ENCODE peak calls at places on chromosomes 1 and 21, in seven cellular contexts. L is astrocyte, H is hepatocyte, Y is neuronal stem cell, S is OCI-LY7, W is GM12878, F is HCT116. X is an unnamed sample.

GRCh38 chr1:186178426-186179043 is 196.5 kb downstream of the TPR start:
- DNase-seq in L (no peak), H (no peak), Y (no peak), S (no peak), W (no peak), F (no peak), X (no peak)

GRCh38 chr1:78447096-78447495 is 43.7 kb upstream of the PTGFR start:
- DNase-seq in L (peak; percentile 8), H (no peak), Y (no peak), S (no peak), W (no peak), F (no peak), X (no peak)

GRCh38 chr1:22619808-22620207 is 16.6 kb upstream of the C1QA start:
- DNase-seq in L (no peak), H (no peak), Y (no peak), S (no peak), W (no peak), F (no peak), X (no peak)

GRCh38 chr21:36849461-36849860 is 117.0 kb downstream of the HLCS start:
- DNase-seq in L (no peak), H (no peak), Y (no peak), S (no peak), W (no peak), F (no peak), X (no peak)

GRCh38 chr1:16724718-16725438 is 15.4 kb upstream of the RNU1-4 start:
- DNase-seq in L (no peak), H (peak; percentile 26), Y (no peak), S (no peak), W (no peak), F (no peak), X (peak; percentile 16)

GRCh38 chr1:153324912-153325311 is 12.2 kb upstream of the PGLYRP3 start:
- DNase-seq in L (no peak), H (no peak), Y (no peak), S (no peak), W (no peak), F (no peak), X (no peak)

GRCh38 chr1:156368889-156369684 is at the start of gene RHBG:
- DNase-seq in L (peak; percentile 12), H (peak; percentile 86), Y (no peak), S (no peak), W (no peak), F (no peak), X (peak; percentile 78)

GRCh38 chr1:29122662-29122986 is 1.1 kb downstream of the TMEM200B start:
- DNase-seq in L (peak; percentile 62), H (peak; percentile 74), Y (peak; percentile 31), S (no peak), W (no peak), F (no peak), X (peak; percentile 70)

GRCh38 chr21:42533306-42533962 is 19.8 kb downstream of the SLC37A1 start:
- DNase-seq in L (no peak), H (no peak), Y (no peak), S (peak; percentile 32), W (no peak), F (no peak), X (no peak)

GRCh38 chr21:45041984-45042663 is 32.3 kb upstream of the ADARB1 start:
- DNase-seq in L (no peak), H (no peak), Y (no peak), S (no peak), W (no peak), F (no peak), X (no peak)

GRCh38 chr1:173117108-173117633 is 66.4 kb upstream of the TNFSF18 start:
- DNase-seq in L (no peak), H (no peak), Y (no peak), S (peak; percentile 4), W (no peak), F (no peak), X (no peak)

GRCh38 chr1:209412036-209412435 is 171.5 kb upstream of the CAMK1G start:
- DNase-seq in L (no peak), H (no peak), Y (no peak), S (no peak), W (no peak), F (no peak), X (no peak)

GRCh38 chr1:94954292-94955220 is 27.6 kb upstream of the CNN3 start:
- DNase-seq in L (no peak), H (no peak), Y (peak; percentile 51), S (no peak), W (no peak), F (no peak), X (peak; percentile 71)

GRCh38 chr1:21647431-21648373 is 21.5 kb downstream of the RAP1GAP start:
- DNase-seq in L (peak; percentile 44), H (peak; percentile 80), Y (peak; percentile 80), S (peak; percentile 57), W (no peak), F (peak; percentile 67), X (peak; percentile 93)

GRCh38 chr1:36286802-36287201 is 19.4 kb upstream of the SH3D21 start:
- DNase-seq in L (no peak), H (no peak), Y (no peak), S (no peak), W (no peak), F (no peak), X (no peak)
- H3K4me3 ChIP-seq in L (no peak overlapping the region), H (no peak overlapping the region), Y (no peak overlapping the region), S (no peak overlapping the region), W (no peak overlapping the region), F (no peak overlapping the region), X (no peak overlapping the region)

GRCh38 chr1:53735681-53736080 is 3.3 kb downstream of the GLIS1 start:
- DNase-seq in L (no peak), H (no peak), Y (no peak), S (no peak), W (no peak), F (no peak), X (no peak)
- H3K4me2 ChIP-seq in L (peak overlapping the region; percentile 94), H (no peak overlapping the region), Y (no peak overlapping the region), S (no peak overlapping the region), W (no peak overlapping the region), F (no peak overlapping the region), X (no peak overlapping the region)

GRCh38 chr1:179092896-179093461 is 11.1 kb downstream of the TOR3A start:
- DNase-seq in L (no peak), H (no peak), Y (no peak), S (no peak), W (no peak), F (no peak), X (no peak)
- H3K4me1 ChIP-seq in L (no peaks in the 10 kb centered on the region), H (no peaks in the 10 kb centered on the region), Y (peaks cover under 1% of the 10 kb centered on the region), S (peaks cover 16% of the 10 kb centered on the region), W (peaks cover 10% of the 10 kb centered on the region), F (no peaks in the 10 kb centered on the region), X (peaks cover under 1% of the 10 kb centered on the region)

GRCh38 chr1:184974086-184974836 is at the start of gene NIBAN1:
- DNase-seq in L (peak; percentile 9), H (peak; percentile 52), Y (peak; percentile 14), S (no peak), W (no peak), F (peak; percentile 15), X (peak; percentile 54)

GRCh38 chr1:184972281-184973055 is 1.8 kb downstream of the NIBAN1 start:
- DNase-seq in L (peak; percentile 51), H (no peak), Y (no peak), S (no peak), W (no peak), F (no peak), X (no peak)

GRCh38 chr1:184975208-184975875 is 1.0 kb upstream of the NIBAN1 start:
- DNase-seq in L (no peak), H (no peak), Y (no peak), S (no peak), W (no peak), F (no peak), X (no peak)

GRCh38 chr1:184973308-184974085 is 811 bp downstream of the NIBAN1 start:
- DNase-seq in L (peak; percentile 42), H (peak; percentile 60), Y (peak; percentile 27), S (no peak), W (peak; percentile 56), F (no peak), X (peak; percentile 56)

DNA sequence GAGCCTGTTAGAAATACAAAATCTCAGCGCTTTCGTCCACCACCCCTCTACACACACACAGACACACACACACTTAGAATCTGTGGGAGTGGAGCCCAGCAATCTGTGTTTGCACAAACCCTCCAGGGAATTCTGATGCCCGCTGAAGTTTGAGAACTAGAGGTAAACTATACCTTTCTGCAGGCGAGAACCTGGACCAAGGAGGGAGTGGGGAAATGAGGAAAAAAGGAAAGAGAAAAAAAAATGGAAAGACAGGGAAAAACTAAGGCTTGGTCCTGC is 468 bp upstream of the NIBAN1 start:
- DNase-seq in L (no peak), H (no peak), Y (no peak), S (no peak), W (no peak), F (no peak), X (no peak)
- H3K4me3 ChIP-seq in L (peak overlapping the region; percentile 76), H (no peak overlapping the region), Y (no peak overlapping the region), S (no peak overlapping the region), W (peak overlapping the region; percentile 96), F (peak overlapping the region; percentile 62), X (no peak overlapping the region)

DNA sequence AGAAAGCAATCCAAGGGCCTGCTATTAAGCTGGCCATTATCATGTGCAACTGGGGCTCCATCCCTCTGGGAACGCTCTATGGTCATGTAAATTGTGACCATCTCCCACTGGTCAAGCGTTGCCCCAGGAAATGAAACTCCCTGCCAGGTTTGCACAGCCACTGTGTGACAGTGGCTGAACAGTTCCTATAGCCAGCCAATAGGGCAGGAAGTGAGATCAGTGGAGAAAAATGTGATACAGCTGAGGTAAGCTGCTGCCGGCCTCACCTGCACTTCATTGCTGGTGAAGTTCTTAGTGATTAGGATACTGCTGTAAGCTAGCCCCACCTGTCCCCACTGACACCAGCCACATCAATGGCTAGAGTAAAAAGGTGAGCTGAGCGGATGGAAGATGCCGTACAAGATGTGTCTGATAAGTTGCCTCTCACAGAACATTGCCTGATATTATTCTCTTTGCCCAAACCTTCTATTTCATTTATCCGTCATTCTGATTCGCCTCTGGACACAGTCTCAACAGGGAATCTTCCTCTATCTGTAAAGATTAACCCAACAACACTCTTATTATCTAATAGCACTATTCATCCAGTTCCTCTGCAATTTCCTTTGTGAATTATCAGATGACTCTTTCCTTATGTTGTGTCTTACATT is 38.4 kb upstream of the CDC42BPA start:
- DNase-seq in L (no peak), H (peak; percentile 55), Y (no peak), S (no peak), W (no peak), F (peak; percentile 48), X (no peak)
- H3K4me2 ChIP-seq in L (peak overlapping the region; percentile 79), H (peak overlapping the region; percentile 44), Y (no peak overlapping the region), S (no peak overlapping the region), W (no peak overlapping the region), F (peak overlapping the region; percentile 80), X (no peak overlapping the region)